ENCODE peak calls at places on chromosomes 7 and 10, in four cellular contexts. J, T, V and Y are unnamed samples.
A peak's percentile ranks its signal among the peaks of the same experiment; 100 is the strongest.

GRCh38 chr7:51785806-51786205 is 469.2 kb upstream of the COBL start:
- DNase-seq in T (no peak), V (no peak), J (no peak), Y (no peak)

GRCh38 chr7:66250711-66251110 is 45.6 kb downstream of the TPST1 start:
- DNase-seq in V (no peak), T (no peak), J (peak; percentile 95), Y (no peak)

GRCh38 chr10:60739581-60739980 is 38.7 kb upstream of the CDK1 start:
- DNase-seq in T (no peak), J (peak; percentile 52), V (no peak), Y (no peak)

GRCh38 chr7:32330602-32331001 is 159.6 kb downstream of the LSM5 start:
- DNase-seq in T (no peak), V (no peak), J (no peak), Y (no peak)

GRCh38 chr7:43430412-43430811 is 152.5 kb upstream of the STK17A start:
- DNase-seq in V (no peak), J (peak; percentile 10), T (no peak), Y (no peak)

GRCh38 chr10:47044741-47045140 is 133.5 kb downstream of the PTPN20 start:
- DNase-seq in T (no peak), J (no peak), V (no peak), Y (no peak)

GRCh38 chr7:158973440-158973839 is 117.1 kb downstream of the DYNC2I1 start:
- DNase-seq in V (peak; percentile 39), T (no peak), J (no peak), Y (peak; percentile 82)

GRCh38 chr7:55095672-55096071 is 76.9 kb downstream of the EGFR start:
- DNase-seq in T (no peak), V (no peak), J (no peak), Y (no peak)

GRCh38 chr7:38679419-38679818 is 48.2 kb upstream of the AMPH start:
- DNase-seq in V (no peak), T (no peak), J (peak; percentile 43), Y (no peak)

GRCh38 chr10:101830322-101831168 is 12.3 kb upstream of the OGA start:
- DNase-seq in J (peak; percentile 88), V (no peak), T (peak; percentile 86), Y (peak; percentile 86)

GRCh38 chr10:103021897-103022286 is 103.8 kb downstream of the CNNM2 start:
- DNase-seq in V (no peak), T (no peak), J (peak; percentile 97), Y (no peak)

GRCh38 chr7:816751-817671 is 15.3 kb upstream of the SUN1 start:
- DNase-seq in T (peak; percentile 32), J (no peak), V (no peak), Y (no peak)

GRCh38 chr10:95284807-95285206 is 6.0 kb downstream of the PDLIM1 start:
- DNase-seq in J (no peak), T (no peak), V (no peak), Y (no peak)

GRCh38 chr7:44534501-44534900 is 6.6 kb downstream of the NPC1L1 start:
- DNase-seq in V (peak; percentile 39), T (peak; percentile 24), J (no peak), Y (peak; percentile 85)

GRCh38 chr7:154886591-154886990 is 116.3 kb downstream of the PAXIP1 start:
- DNase-seq in T (no peak), V (no peak), J (no peak), Y (no peak)

GRCh38 chr10:6741561-6741960 is 161.5 kb upstream of the PRKCQ start:
- DNase-seq in J (peak; percentile 86), T (no peak), V (no peak), Y (no peak)

GRCh38 chr10:96285331-96285752 is 14.0 kb upstream of the BLNK start:
- DNase-seq in T (no peak), V (no peak), J (no peak), Y (peak; percentile 83)

GRCh38 chr10:100520811-100521210 is 1.1 kb upstream of the SEC31B start:
- DNase-seq in V (no peak), J (peak; percentile 77), T (no peak), Y (no peak)

GRCh38 chr10:86329896-86330680 is 36.5 kb downstream of the GRID1 start:
- DNase-seq in J (no peak), T (no peak), V (no peak), Y (no peak)

GRCh38 chr7:90411510-90411909 is 8.2 kb downstream of the CLDN12 start:
- DNase-seq in T (no peak), J (peak; percentile 17), V (no peak), Y (no peak)

GRCh38 chr7:107471292-107472070 is 1.6 kb downstream of the GPR22 start:
- DNase-seq in T (no peak), J (no peak), V (no peak), Y (no peak)

GRCh38 chr7:24135003-24135817 is 148.8 kb upstream of the NPY start:
- DNase-seq in J (no peak), T (no peak), V (no peak), Y (no peak)

GRCh38 chr10:99854860-99855259 is 72.4 kb downstream of the ABCC2 start:
- DNase-seq in V (no peak), T (no peak), J (peak; percentile 83), Y (no peak)

GRCh38 chr7:135234727-135235126 is 1.1 kb downstream of the STRA8 start:
- DNase-seq in V (no peak), T (no peak), J (no peak), Y (no peak)

GRCh38 chr7:132145466-132145865 is 430.8 kb downstream of the PLXNA4 start:
- DNase-seq in V (no peak), T (peak; percentile 24), J (peak; percentile 34), Y (no peak)

GRCh38 chr7:142568430-142569097 is 180.7 kb upstream of the PRSS1 start:
- DNase-seq in V (no peak), J (peak; percentile 93), T (no peak), Y (no peak)

GRCh38 chr10:132132391-132132841 is 54.3 kb upstream of the DPYSL4 start:
- DNase-seq in T (no peak), J (no peak), V (no peak), Y (no peak)

GRCh38 chr7:7321681-7322080 is 139.3 kb downstream of the C1GALT1 start:
- DNase-seq in J (no peak), V (no peak), T (no peak), Y (no peak)

GRCh38 chr7:109456116-109456515 is 886.4 kb downstream of the DNAJB9 start:
- DNase-seq in T (no peak), J (no peak), V (no peak), Y (peak; percentile 42)

GRCh38 chr10:851891-852290 is 79.6 kb downstream of the LARP4B start:
- DNase-seq in T (no peak), J (no peak), V (no peak), Y (no peak)

GRCh38 chr10:101609481-101609880 is 21.4 kb downstream of the DPCD start:
- DNase-seq in T (no peak), V (no peak), J (peak; percentile 26), Y (no peak)

GRCh38 chr7:75565129-75565528 is 73.0 kb downstream of the SPDYE5 start:
- DNase-seq in V (no peak), T (no peak), J (peak; percentile 93), Y (no peak)

GRCh38 chr10:47144525-47144924 is 155.5 kb upstream of the GDF10 start:
- DNase-seq in T (no peak), J (no peak), V (no peak), Y (no peak)

GRCh38 chr10:63630928-63631685 is 109.9 kb downstream of the REEP3 start:
- DNase-seq in J (peak; percentile 90), T (no peak), V (no peak), Y (no peak)

GRCh38 chr7:94476251-94476840 is 33.3 kb upstream of the CASD1 start:
- DNase-seq in V (no peak), J (no peak), T (no peak), Y (no peak)
- H4K8ac ChIP-seq in V (no peak overlapping the region), J (no peak overlapping the region), T (no peak overlapping the region), Y (no peak overlapping the region)

DNA sequence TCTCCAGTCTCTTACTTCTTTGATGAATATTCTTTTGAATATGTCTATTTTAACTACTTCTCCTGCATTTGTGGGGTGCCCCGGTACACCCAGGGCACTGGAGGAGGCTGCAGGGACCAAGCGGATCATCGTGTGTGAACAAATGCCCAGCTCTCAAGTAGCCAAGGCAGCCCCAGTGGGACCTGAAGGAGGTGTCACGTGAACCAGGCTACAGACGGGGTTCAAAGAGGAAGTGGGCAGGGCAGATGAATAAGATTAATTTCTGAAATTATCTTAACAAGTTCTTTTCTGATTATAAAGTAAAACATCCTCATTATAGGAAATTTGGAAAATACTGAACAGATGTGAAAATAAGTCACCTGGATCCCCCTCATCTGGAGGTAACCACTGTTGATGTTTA is 78.4 kb upstream of the DUSP5 start:
- DNase-seq in V (no peak), J (no peak), T (no peak), Y (no peak)
- H2BK120ac ChIP-seq in V (no peak overlapping the region), J (no peak overlapping the region), T (no peak overlapping the region), Y (no peak overlapping the region)

GRCh38 chr10:35442592-35442991 is 106.3 kb downstream of the CCNY start:
- DNase-seq in T (no peak), V (no peak), J (no peak), Y (no peak)

GRCh38 chr10:35447693-35448407 is 111.5 kb downstream of the CCNY start:
- DNase-seq in J (peak; percentile 72), T (no peak), V (peak; percentile 15), Y (peak; percentile 61)

GRCh38 chr10:35443858-35444257 is 107.5 kb downstream of the CCNY start:
- DNase-seq in T (no peak), V (no peak), J (no peak), Y (no peak)

GRCh38 chr10:35446439-35446838 is 110.1 kb downstream of the CCNY start:
- DNase-seq in J (no peak), V (no peak), T (no peak), Y (no peak)

DNA sequence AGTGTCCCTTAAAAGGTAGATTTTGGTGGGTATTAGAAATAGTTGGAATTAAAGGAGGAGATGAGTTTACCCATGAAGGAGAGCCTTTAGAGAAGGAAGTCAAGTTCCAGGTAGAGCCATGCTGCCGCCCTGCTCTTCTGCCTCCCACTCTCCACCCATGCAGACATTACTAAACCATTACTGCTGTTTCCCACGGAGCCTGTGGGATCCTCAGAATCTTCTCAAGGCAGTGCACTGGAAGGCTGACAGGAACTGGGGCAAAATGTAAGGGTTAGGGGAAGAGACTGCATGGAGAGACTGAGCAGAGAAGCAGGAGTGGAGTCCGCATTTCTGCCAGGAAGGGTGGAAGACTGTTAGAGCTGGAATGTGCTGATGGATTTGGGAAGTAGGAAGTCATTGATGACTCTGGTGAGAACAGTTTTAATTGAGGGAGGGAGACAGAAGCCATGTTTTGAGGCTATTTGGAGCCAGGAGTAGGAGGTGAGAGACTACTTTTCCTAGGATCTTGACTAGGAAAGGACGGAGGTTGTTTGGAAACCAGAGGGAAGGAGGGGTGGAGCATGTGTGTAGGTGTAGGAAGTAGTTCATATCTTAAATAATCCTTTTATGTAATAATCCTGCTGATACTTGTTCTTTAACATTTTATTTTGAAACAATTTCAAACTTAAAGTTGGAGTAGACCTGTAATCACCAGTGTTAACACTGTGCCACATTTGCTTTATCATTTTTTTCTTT is 109.0 kb downstream of the CCNY start:
- DNase-seq in V (no peak), J (no peak), T (no peak), Y (no peak)
- H4K8ac ChIP-seq in V (no peak overlapping the region), J (no peak overlapping the region), T (no peak overlapping the region), Y (no peak overlapping the region)

GRCh38 chr7:139853576-139854511 is 24.8 kb downstream of the TBXAS1 start:
- DNase-seq in T (no peak), V (no peak), J (peak; percentile 83), Y (no peak)
- H2BK120ac ChIP-seq in T (no peak overlapping the region), V (no peak overlapping the region), J (peak overlapping the region; percentile 79), Y (no peak overlapping the region)

GRCh38 chr7:25851332-25852248 is 300.4 kb upstream of the NFE2L3 start:
- DNase-seq in V (no peak), J (peak; percentile 76), T (no peak), Y (peak; percentile 85)
- H4K8ac ChIP-seq in V (no peak overlapping the region), J (peak overlapping the region; percentile 10), T (no peak overlapping the region), Y (no peak overlapping the region)